ENCODE peak calls at places on chromosomes 3 and 15, in seven cellular contexts. One of them, this sample, is unnamed.

GRCh38 chr15:42275780-42276395 is 2.7 kb upstream of the TMEM87A start:
- DNase-seq in activated T-helper 1 cell treated with anti-CD3 and anti-CD28 coated beads, Interleukin-2, amount 50 U/mL, for 16 hours: no peak
- DNase-seq in erythroblast: no peak
- DNase-seq in spleen: no peak
- DNase-seq in left lung: no peak
- DNase-seq in GDM1: no peak
- DNase-seq in amniotic epithelial cell: no peak
- DNase-seq in this sample: no peak

GRCh38 chr15:57551717-57552677 is 39.7 kb upstream of the MYZAP start:
- DNase-seq in activated T-helper 1 cell treated with anti-CD3 and anti-CD28 coated beads, Interleukin-2, amount 50 U/mL, for 16 hours: no peak
- DNase-seq in erythroblast: no peak
- DNase-seq in spleen: no peak
- DNase-seq in left lung: no peak
- DNase-seq in GDM1: no peak
- DNase-seq in amniotic epithelial cell: peak
- DNase-seq in this sample: no peak

GRCh38 chr3:151316267-151316991 is at the start of gene GPR87:
- DNase-seq in activated T-helper 1 cell treated with anti-CD3 and anti-CD28 coated beads, Interleukin-2, amount 50 U/mL, for 16 hours: no peak
- DNase-seq in erythroblast: no peak
- DNase-seq in spleen: no peak
- DNase-seq in left lung: no peak
- DNase-seq in GDM1: no peak
- DNase-seq in amniotic epithelial cell: peak
- DNase-seq in this sample: no peak

GRCh38 chr15:84761534-84762190 is 13.3 kb downstream of the ZNF592 start:
- DNase-seq in activated T-helper 1 cell treated with anti-CD3 and anti-CD28 coated beads, Interleukin-2, amount 50 U/mL, for 16 hours: no peak
- DNase-seq in erythroblast: no peak
- DNase-seq in spleen: no peak
- DNase-seq in left lung: no peak
- DNase-seq in GDM1: no peak
- DNase-seq in amniotic epithelial cell: peak
- DNase-seq in this sample: no peak

GRCh38 chr15:90929709-90930019 is 2.7 kb downstream of the HDDC3 start:
- DNase-seq in activated T-helper 1 cell treated with anti-CD3 and anti-CD28 coated beads, Interleukin-2, amount 50 U/mL, for 16 hours: no peak
- DNase-seq in erythroblast: no peak
- DNase-seq in spleen: no peak
- DNase-seq in left lung: no peak
- DNase-seq in GDM1: no peak
- DNase-seq in amniotic epithelial cell: no peak
- DNase-seq in this sample: no peak

GRCh38 chr15:80272987-80273386 is 21.0 kb upstream of the CTXND1 start:
- DNase-seq in activated T-helper 1 cell treated with anti-CD3 and anti-CD28 coated beads, Interleukin-2, amount 50 U/mL, for 16 hours: no peak
- DNase-seq in erythroblast: no peak
- DNase-seq in spleen: no peak
- DNase-seq in left lung: no peak
- DNase-seq in GDM1: no peak
- DNase-seq in amniotic epithelial cell: no peak
- DNase-seq in this sample: no peak

GRCh38 chr3:105722943-105723556 is 145.8 kb downstream of the CBLB start:
- DNase-seq in activated T-helper 1 cell treated with anti-CD3 and anti-CD28 coated beads, Interleukin-2, amount 50 U/mL, for 16 hours: no peak
- DNase-seq in erythroblast: no peak
- DNase-seq in spleen: no peak
- DNase-seq in left lung: no peak
- DNase-seq in GDM1: no peak
- DNase-seq in amniotic epithelial cell: no peak
- DNase-seq in this sample: peak

GRCh38 chr15:66862878-66863335 is 160.9 kb downstream of the SMAD6 start:
- DNase-seq in activated T-helper 1 cell treated with anti-CD3 and anti-CD28 coated beads, Interleukin-2, amount 50 U/mL, for 16 hours: peak
- DNase-seq in erythroblast: peak
- DNase-seq in spleen: peak
- DNase-seq in left lung: peak
- DNase-seq in GDM1: peak
- DNase-seq in amniotic epithelial cell: peak
- DNase-seq in this sample: peak

GRCh38 chr3:31244929-31245817 is 287.6 kb upstream of the STT3B start:
- DNase-seq in activated T-helper 1 cell treated with anti-CD3 and anti-CD28 coated beads, Interleukin-2, amount 50 U/mL, for 16 hours: no peak
- DNase-seq in erythroblast: no peak
- DNase-seq in spleen: no peak
- DNase-seq in left lung: no peak
- DNase-seq in GDM1: no peak
- DNase-seq in amniotic epithelial cell: peak
- DNase-seq in this sample: peak

GRCh38 chr15:31774045-31774444 is 256.3 kb upstream of the CHRNA7 start:
- DNase-seq in activated T-helper 1 cell treated with anti-CD3 and anti-CD28 coated beads, Interleukin-2, amount 50 U/mL, for 16 hours: no peak
- DNase-seq in erythroblast: no peak
- DNase-seq in spleen: no peak
- DNase-seq in left lung: no peak
- DNase-seq in GDM1: no peak
- DNase-seq in amniotic epithelial cell: no peak
- DNase-seq in this sample: no peak

GRCh38 chr15:44045661-44046060 is 149.4 kb downstream of the FRMD5 start:
- DNase-seq in activated T-helper 1 cell treated with anti-CD3 and anti-CD28 coated beads, Interleukin-2, amount 50 U/mL, for 16 hours: no peak
- DNase-seq in erythroblast: no peak
- DNase-seq in spleen: no peak
- DNase-seq in left lung: no peak
- DNase-seq in GDM1: no peak
- DNase-seq in amniotic epithelial cell: no peak
- DNase-seq in this sample: no peak

GRCh38 chr3:53821631-53822068 is 24.6 kb downstream of the CHDH start:
- DNase-seq in activated T-helper 1 cell treated with anti-CD3 and anti-CD28 coated beads, Interleukin-2, amount 50 U/mL, for 16 hours: no peak
- DNase-seq in erythroblast: no peak
- DNase-seq in spleen: no peak
- DNase-seq in left lung: no peak
- DNase-seq in GDM1: no peak
- DNase-seq in amniotic epithelial cell: no peak
- DNase-seq in this sample: no peak

GRCh38 chr3:195099976-195100755 is 170.8 kb downstream of the XXYLT1 start:
- DNase-seq in activated T-helper 1 cell treated with anti-CD3 and anti-CD28 coated beads, Interleukin-2, amount 50 U/mL, for 16 hours: no peak
- DNase-seq in erythroblast: no peak
- DNase-seq in spleen: peak
- DNase-seq in left lung: peak
- DNase-seq in GDM1: no peak
- DNase-seq in amniotic epithelial cell: no peak
- DNase-seq in this sample: no peak

GRCh38 chr3:187773233-187773962 is 28.1 kb upstream of the BCL6 start:
- DNase-seq in activated T-helper 1 cell treated with anti-CD3 and anti-CD28 coated beads, Interleukin-2, amount 50 U/mL, for 16 hours: no peak
- DNase-seq in erythroblast: no peak
- DNase-seq in spleen: no peak
- DNase-seq in left lung: no peak
- DNase-seq in GDM1: peak
- DNase-seq in amniotic epithelial cell: no peak
- DNase-seq in this sample: no peak

GRCh38 chr3:47002490-47003410 is 23.3 kb downstream of the NBEAL2 start:
- DNase-seq in activated T-helper 1 cell treated with anti-CD3 and anti-CD28 coated beads, Interleukin-2, amount 50 U/mL, for 16 hours: no peak
- DNase-seq in erythroblast: no peak
- DNase-seq in spleen: peak
- DNase-seq in left lung: peak
- DNase-seq in GDM1: no peak
- DNase-seq in amniotic epithelial cell: no peak
- DNase-seq in this sample: no peak

GRCh38 chr3:123286308-123287023 is 84.7 kb downstream of the SEC22A start:
- DNase-seq in activated T-helper 1 cell treated with anti-CD3 and anti-CD28 coated beads, Interleukin-2, amount 50 U/mL, for 16 hours: no peak
- DNase-seq in erythroblast: peak
- DNase-seq in spleen: no peak
- DNase-seq in left lung: no peak
- DNase-seq in GDM1: peak
- DNase-seq in amniotic epithelial cell: peak
- DNase-seq in this sample: peak

GRCh38 chr15:38127306-38127731 is 125.3 kb upstream of the SPRED1 start:
- DNase-seq in activated T-helper 1 cell treated with anti-CD3 and anti-CD28 coated beads, Interleukin-2, amount 50 U/mL, for 16 hours: no peak
- DNase-seq in erythroblast: peak
- DNase-seq in spleen: no peak
- DNase-seq in left lung: no peak
- DNase-seq in GDM1: no peak
- DNase-seq in amniotic epithelial cell: peak
- DNase-seq in this sample: no peak

GRCh38 chr15:34987982-34988873 is at the start of gene ZNF770:
- DNase-seq in activated T-helper 1 cell treated with anti-CD3 and anti-CD28 coated beads, Interleukin-2, amount 50 U/mL, for 16 hours: peak
- DNase-seq in erythroblast: peak
- DNase-seq in spleen: peak
- DNase-seq in left lung: peak
- DNase-seq in GDM1: peak
- DNase-seq in amniotic epithelial cell: peak
- DNase-seq in this sample: peak

GRCh38 chr3:56314842-56315241 is 153.4 kb downstream of the ERC2 start:
- DNase-seq in activated T-helper 1 cell treated with anti-CD3 and anti-CD28 coated beads, Interleukin-2, amount 50 U/mL, for 16 hours: no peak
- DNase-seq in erythroblast: no peak
- DNase-seq in spleen: no peak
- DNase-seq in left lung: peak
- DNase-seq in GDM1: no peak
- DNase-seq in amniotic epithelial cell: peak
- DNase-seq in this sample: no peak

GRCh38 chr3:44860117-44860516 is 1.6 kb upstream of the TMEM42 start:
- DNase-seq in activated T-helper 1 cell treated with anti-CD3 and anti-CD28 coated beads, Interleukin-2, amount 50 U/mL, for 16 hours: no peak
- DNase-seq in erythroblast: no peak
- DNase-seq in spleen: no peak
- DNase-seq in left lung: no peak
- DNase-seq in GDM1: no peak
- DNase-seq in amniotic epithelial cell: no peak
- DNase-seq in this sample: no peak

GRCh38 chr3:28286595-28286994 is 45.2 kb downstream of the CMC1 start:
- DNase-seq in activated T-helper 1 cell treated with anti-CD3 and anti-CD28 coated beads, Interleukin-2, amount 50 U/mL, for 16 hours: no peak
- DNase-seq in erythroblast: peak
- DNase-seq in spleen: no peak
- DNase-seq in left lung: no peak
- DNase-seq in GDM1: peak
- DNase-seq in amniotic epithelial cell: peak
- DNase-seq in this sample: peak

GRCh38 chr3:47731066-47731465 is 50.6 kb downstream of the SMARCC1 start:
- DNase-seq in activated T-helper 1 cell treated with anti-CD3 and anti-CD28 coated beads, Interleukin-2, amount 50 U/mL, for 16 hours: no peak
- DNase-seq in erythroblast: no peak
- DNase-seq in spleen: no peak
- DNase-seq in left lung: no peak
- DNase-seq in GDM1: no peak
- DNase-seq in amniotic epithelial cell: no peak
- DNase-seq in this sample: no peak

GRCh38 chr3:137150825-137151224 is 193.0 kb downstream of the IL20RB start:
- DNase-seq in activated T-helper 1 cell treated with anti-CD3 and anti-CD28 coated beads, Interleukin-2, amount 50 U/mL, for 16 hours: no peak
- DNase-seq in erythroblast: no peak
- DNase-seq in spleen: no peak
- DNase-seq in left lung: no peak
- DNase-seq in GDM1: no peak
- DNase-seq in amniotic epithelial cell: no peak
- DNase-seq in this sample: no peak